ENCODE peak calls at places on chromosomes 6 and 20, in four cellular contexts. One of them, this sample, is unnamed.

GRCh38 chr6:162971346-162971745 is 243.6 kb downstream of the PACRG start:
- DNase-seq in A549: no peak
- DNase-seq in AG04450: no peak
- DNase-seq in HFFc6: no peak
- DNase-seq in this sample: no peak

GRCh38 chr6:107032051-107032450 is 4.1 kb downstream of the MTRES1 start:
- DNase-seq in AG04450: no peak
- DNase-seq in A549: no peak
- DNase-seq in HFFc6: no peak
- DNase-seq in this sample: no peak

GRCh38 chr20:46151936-46152335 is 33.8 kb downstream of the CD40 start:
- DNase-seq in AG04450: no peak
- DNase-seq in HFFc6: no peak
- DNase-seq in A549: peak
- DNase-seq in this sample: no peak

GRCh38 chr20:62916703-62917476 is 9.4 kb downstream of the DIDO1 start:
- DNase-seq in A549: no peak
- DNase-seq in HFFc6: no peak
- DNase-seq in AG04450: no peak
- DNase-seq in this sample: no peak

GRCh38 chr6:53111865-53112264 is 36.8 kb downstream of the GCM1 start:
- DNase-seq in AG04450: no peak
- DNase-seq in HFFc6: no peak
- DNase-seq in A549: no peak
- DNase-seq in this sample: no peak

GRCh38 chr6:22141271-22141745 is 155.5 kb downstream of the PRL start:
- DNase-seq in HFFc6: no peak
- DNase-seq in A549: peak
- DNase-seq in AG04450: no peak
- DNase-seq in this sample: no peak

GRCh38 chr6:40042232-40042631 is 108.0 kb upstream of the MOCS1 start:
- DNase-seq in A549: no peak
- DNase-seq in AG04450: no peak
- DNase-seq in HFFc6: no peak
- DNase-seq in this sample: no peak

GRCh38 chr6:137341721-137342195 is 122.6 kb upstream of the IFNGR1 start:
- DNase-seq in AG04450: no peak
- DNase-seq in A549: peak
- DNase-seq in HFFc6: no peak
- DNase-seq in this sample: no peak

DNA sequence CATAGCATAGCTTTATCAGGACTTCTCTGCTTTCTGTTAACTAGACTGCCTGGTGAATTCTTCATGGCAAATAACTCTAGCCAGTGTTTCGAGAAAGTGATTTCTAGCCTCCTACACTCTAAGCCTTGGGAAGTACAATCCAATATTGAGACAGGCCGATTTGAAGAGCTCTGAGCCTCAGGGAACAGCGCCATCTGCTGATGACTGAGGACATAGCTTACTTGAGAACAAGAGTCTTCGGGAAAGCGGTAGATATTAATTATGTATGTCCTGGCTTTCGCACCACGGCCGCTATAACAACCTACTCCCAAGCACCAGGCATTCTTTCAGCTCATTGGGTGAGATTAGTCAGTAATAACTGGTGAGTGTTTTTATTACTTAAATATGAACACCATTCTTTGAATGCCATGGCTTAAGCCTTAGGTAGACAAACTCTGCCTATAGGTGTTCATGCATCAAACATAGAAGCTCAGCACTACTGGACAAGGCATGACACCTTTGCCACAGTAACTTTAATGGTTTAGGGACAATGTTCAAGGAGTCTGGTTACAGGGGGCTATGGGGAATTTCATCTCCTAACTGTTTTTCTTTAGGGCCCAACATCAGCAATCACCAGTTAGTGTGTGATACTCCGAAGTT is 518.6 kb downstream of the BMP2 start:
- DNase-seq in AG04450: peak
- DNase-seq in A549: peak
- DNase-seq in HFFc6: peak
- DNase-seq in this sample: peak
- TF ChIP-seq CTCF in AG04450: peak
- TF ChIP-seq CTCF in A549: peak
- TF ChIP-seq CTCF in HFFc6: peak
- TF ChIP-seq CTCF in this sample: peak

GRCh38 chr6:108728826-108729225 is 119.4 kb upstream of the ARMC2 start:
- DNase-seq in A549: peak
- DNase-seq in AG04450: no peak
- DNase-seq in HFFc6: no peak
- DNase-seq in this sample: no peak
- TF ChIP-seq CTCF in A549: no peak
- TF ChIP-seq CTCF in AG04450: no peak
- TF ChIP-seq CTCF in HFFc6: no peak
- TF ChIP-seq CTCF in this sample: no peak

GRCh38 chr6:9875605-9876353 is 539.1 kb downstream of the TFAP2A start:
- DNase-seq in AG04450: no peak
- DNase-seq in HFFc6: peak
- DNase-seq in A549: no peak
- DNase-seq in this sample: no peak

DNA sequence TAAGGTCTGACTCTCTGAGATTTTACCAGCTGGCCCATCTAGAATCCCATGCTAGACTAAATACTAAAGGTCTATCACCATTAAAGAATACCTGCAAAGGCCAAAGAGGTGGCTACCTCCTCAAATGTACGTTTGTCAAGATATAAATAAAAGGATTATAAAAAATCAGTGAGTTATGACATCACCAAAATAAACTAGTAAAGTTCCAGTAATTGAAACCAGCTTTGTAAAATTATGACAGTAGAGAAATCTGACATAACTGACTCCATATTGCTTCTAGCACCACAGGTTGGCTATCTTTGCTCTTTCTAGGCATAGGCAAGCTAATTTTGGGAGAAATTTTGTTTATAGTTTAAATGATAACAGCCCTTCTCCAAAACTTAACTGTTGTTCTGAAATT is 536.3 kb downstream of the TFAP2A start:
- DNase-seq in AG04450: no peak
- DNase-seq in HFFc6: no peak
- DNase-seq in A549: no peak
- DNase-seq in this sample: no peak
- TF ChIP-seq CTCF in AG04450: no peak
- TF ChIP-seq CTCF in HFFc6: no peak
- TF ChIP-seq CTCF in A549: no peak
- TF ChIP-seq CTCF in this sample: no peak

GRCh38 chr6:20400476-20401402 is 940 bp upstream of the E2F3 start:
- DNase-seq in HFFc6: peak
- DNase-seq in AG04450: no peak
- DNase-seq in A549: peak
- DNase-seq in this sample: peak
- TF ChIP-seq CTCF in HFFc6: peak
- TF ChIP-seq CTCF in AG04450: peak
- TF ChIP-seq CTCF in A549: peak
- TF ChIP-seq CTCF in this sample: peak

DNA sequence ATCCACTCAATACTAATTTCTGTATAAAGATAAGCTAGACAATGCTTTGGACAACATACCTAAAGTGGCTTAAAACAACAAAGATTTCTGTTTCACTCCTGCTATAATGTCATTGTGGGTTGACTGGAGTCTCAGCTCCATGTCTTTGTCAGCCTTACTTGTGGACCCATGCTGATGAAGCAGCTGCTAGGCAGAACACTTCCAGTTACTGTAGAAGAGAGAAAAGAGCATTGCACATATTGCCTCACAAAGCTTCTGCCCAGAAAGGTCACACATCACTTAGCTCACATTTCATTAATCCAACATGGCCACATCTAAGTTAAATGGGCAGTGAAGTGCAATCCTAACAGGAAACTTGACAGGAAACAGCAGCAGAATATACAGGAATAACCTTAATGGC is 480.5 kb upstream of the HTR1E start:
- DNase-seq in AG04450: no peak
- DNase-seq in HFFc6: no peak
- DNase-seq in A549: no peak
- DNase-seq in this sample: no peak
- TF ChIP-seq CTCF in AG04450: no peak
- TF ChIP-seq CTCF in HFFc6: no peak
- TF ChIP-seq CTCF in A549: no peak
- TF ChIP-seq CTCF in this sample: no peak

DNA sequence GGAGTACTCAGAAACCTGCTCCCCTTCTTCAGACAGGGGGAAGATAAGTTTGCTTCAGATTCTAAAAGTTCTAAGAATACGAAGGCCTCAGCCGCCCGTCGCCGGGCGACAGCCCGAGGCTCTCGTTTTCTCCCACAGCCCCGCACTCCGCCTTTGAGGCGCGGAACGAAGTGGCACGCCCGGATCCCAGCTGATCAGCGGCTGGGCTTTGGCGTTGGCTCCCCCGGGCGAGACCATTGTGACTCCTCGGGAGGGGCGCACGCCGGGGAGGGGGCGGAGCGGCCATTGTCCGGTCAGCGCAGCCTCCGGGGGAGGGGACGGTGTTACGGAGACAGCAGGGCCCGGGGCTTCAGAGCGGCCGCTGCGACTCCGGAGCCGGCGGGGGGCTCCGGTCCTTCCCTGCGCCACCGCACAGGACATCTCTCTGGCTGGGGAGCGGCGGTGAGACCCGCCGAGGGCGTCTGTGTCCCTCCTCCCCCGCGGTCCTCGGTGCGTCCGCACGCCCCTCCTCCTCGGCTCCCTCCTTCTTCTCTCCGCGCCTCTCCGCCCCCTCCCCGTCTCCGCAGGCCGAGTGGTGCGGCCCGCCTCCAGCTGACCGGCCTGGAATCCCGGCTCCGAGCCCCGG is at the start of gene ZFAND3:
- DNase-seq in AG04450: peak
- DNase-seq in A549: peak
- DNase-seq in HFFc6: peak
- DNase-seq in this sample: peak
- TF ChIP-seq CTCF in AG04450: no peak
- TF ChIP-seq CTCF in A549: no peak
- TF ChIP-seq CTCF in HFFc6: no peak
- TF ChIP-seq CTCF in this sample: no peak

This sample was measured in neural crest cell.